ENCODE peak calls at places on chromosomes 2 and 18, in eight cellular contexts. One of them, this sample, is unnamed.

GRCh38 chr2:130355181-130355577 is 677 bp upstream of the PTPN18 start:
- DNase-seq in NCI-H446: no peak
- DNase-seq in astrocyte of the hippocampus: no peak
- DNase-seq in stromal cell of bone marrow: no peak
- DNase-seq in HS-5: no peak
- DNase-seq in iPS DF 19.7: no peak
- DNase-seq in stimulated activated naive CD4-positive, alpha-beta T cell treated with Interleukin-2 at 50 U/mL for 16 hours: no peak
- DNase-seq in NCI-H748 treated with DMSO at 0.1 percent for 48 hours: no peak
- DNase-seq in this sample: no peak

GRCh38 chr2:176817061-176817565 is 395.5 kb upstream of the HNRNPA3 start:
- DNase-seq in NCI-H446: no peak
- DNase-seq in astrocyte of the hippocampus: no peak
- DNase-seq in HS-5: no peak
- DNase-seq in NCI-H748 treated with DMSO at 0.1 percent for 48 hours: no peak
- DNase-seq in stimulated activated naive CD4-positive, alpha-beta T cell treated with Interleukin-2 at 50 U/mL for 16 hours: no peak
- DNase-seq in iPS DF 19.7: peak
- DNase-seq in stromal cell of bone marrow: no peak
- DNase-seq in this sample: no peak

GRCh38 chr2:97751752-97752151 is 38.4 kb downstream of the ZAP70 start:
- DNase-seq in stimulated activated naive CD4-positive, alpha-beta T cell treated with Interleukin-2 at 50 U/mL for 16 hours: no peak
- DNase-seq in NCI-H446: no peak
- DNase-seq in HS-5: no peak
- DNase-seq in NCI-H748 treated with DMSO at 0.1 percent for 48 hours: peak
- DNase-seq in stromal cell of bone marrow: no peak
- DNase-seq in iPS DF 19.7: no peak
- DNase-seq in astrocyte of the hippocampus: peak
- DNase-seq in this sample: no peak

GRCh38 chr2:159211447-159212396 is 74.8 kb downstream of the WDSUB1 start:
- DNase-seq in astrocyte of the hippocampus: peak
- DNase-seq in stromal cell of bone marrow: no peak
- DNase-seq in iPS DF 19.7: peak
- DNase-seq in stimulated activated naive CD4-positive, alpha-beta T cell treated with Interleukin-2 at 50 U/mL for 16 hours: no peak
- DNase-seq in HS-5: no peak
- DNase-seq in NCI-H446: no peak
- DNase-seq in NCI-H748 treated with DMSO at 0.1 percent for 48 hours: no peak
- DNase-seq in this sample: peak

GRCh38 chr2:107553534-107553933 is 273.2 kb upstream of the RGPD4 start:
- DNase-seq in NCI-H748 treated with DMSO at 0.1 percent for 48 hours: no peak
- DNase-seq in NCI-H446: no peak
- DNase-seq in stimulated activated naive CD4-positive, alpha-beta T cell treated with Interleukin-2 at 50 U/mL for 16 hours: no peak
- DNase-seq in stromal cell of bone marrow: no peak
- DNase-seq in iPS DF 19.7: no peak
- DNase-seq in astrocyte of the hippocampus: peak
- DNase-seq in HS-5: peak
- DNase-seq in this sample: no peak

GRCh38 chr2:29063646-29064372 is 10.5 kb downstream of the PCARE start:
- DNase-seq in stromal cell of bone marrow: peak
- DNase-seq in astrocyte of the hippocampus: peak
- DNase-seq in HS-5: no peak
- DNase-seq in iPS DF 19.7: no peak
- DNase-seq in stimulated activated naive CD4-positive, alpha-beta T cell treated with Interleukin-2 at 50 U/mL for 16 hours: no peak
- DNase-seq in NCI-H748 treated with DMSO at 0.1 percent for 48 hours: no peak
- DNase-seq in NCI-H446: no peak
- DNase-seq in this sample: no peak

GRCh38 chr2:10254373-10255188 is 48.1 kb upstream of the HPCAL1 start:
- DNase-seq in astrocyte of the hippocampus: peak
- DNase-seq in NCI-H446: no peak
- DNase-seq in NCI-H748 treated with DMSO at 0.1 percent for 48 hours: no peak
- DNase-seq in stromal cell of bone marrow: no peak
- DNase-seq in stimulated activated naive CD4-positive, alpha-beta T cell treated with Interleukin-2 at 50 U/mL for 16 hours: no peak
- DNase-seq in iPS DF 19.7: no peak
- DNase-seq in HS-5: no peak
- DNase-seq in this sample: no peak

GRCh38 chr18:79169958-79170555 is 100.9 kb downstream of the ATP9B start:
- DNase-seq in HS-5: no peak
- DNase-seq in stimulated activated naive CD4-positive, alpha-beta T cell treated with Interleukin-2 at 50 U/mL for 16 hours: no peak
- DNase-seq in iPS DF 19.7: no peak
- DNase-seq in NCI-H446: no peak
- DNase-seq in astrocyte of the hippocampus: no peak
- DNase-seq in stromal cell of bone marrow: no peak
- DNase-seq in NCI-H748 treated with DMSO at 0.1 percent for 48 hours: no peak
- DNase-seq in this sample: no peak

GRCh38 chr2:237662671-237663093 is 35.3 kb downstream of the LRRFIP1 start:
- DNase-seq in stimulated activated naive CD4-positive, alpha-beta T cell treated with Interleukin-2 at 50 U/mL for 16 hours: peak
- DNase-seq in HS-5: peak
- DNase-seq in stromal cell of bone marrow: peak
- DNase-seq in astrocyte of the hippocampus: peak
- DNase-seq in NCI-H446: no peak
- DNase-seq in NCI-H748 treated with DMSO at 0.1 percent for 48 hours: peak
- DNase-seq in iPS DF 19.7: peak
- DNase-seq in this sample: no peak

GRCh38 chr2:6835467-6835866 is 30.2 kb downstream of the CMPK2 start:
- DNase-seq in stimulated activated naive CD4-positive, alpha-beta T cell treated with Interleukin-2 at 50 U/mL for 16 hours: no peak
- DNase-seq in NCI-H748 treated with DMSO at 0.1 percent for 48 hours: no peak
- DNase-seq in HS-5: no peak
- DNase-seq in stromal cell of bone marrow: no peak
- DNase-seq in iPS DF 19.7: no peak
- DNase-seq in NCI-H446: no peak
- DNase-seq in astrocyte of the hippocampus: no peak
- DNase-seq in this sample: no peak

GRCh38 chr2:241851325-241852115 is 7.2 kb downstream of the PDCD1 start:
- DNase-seq in NCI-H748 treated with DMSO at 0.1 percent for 48 hours: no peak
- DNase-seq in iPS DF 19.7: no peak
- DNase-seq in HS-5: no peak
- DNase-seq in stromal cell of bone marrow: no peak
- DNase-seq in stimulated activated naive CD4-positive, alpha-beta T cell treated with Interleukin-2 at 50 U/mL for 16 hours: no peak
- DNase-seq in NCI-H446: no peak
- DNase-seq in astrocyte of the hippocampus: no peak
- DNase-seq in this sample: peak

GRCh38 chr18:13889661-13890060 is 25.7 kb downstream of the MC2R start:
- DNase-seq in NCI-H748 treated with DMSO at 0.1 percent for 48 hours: no peak
- DNase-seq in astrocyte of the hippocampus: peak
- DNase-seq in stimulated activated naive CD4-positive, alpha-beta T cell treated with Interleukin-2 at 50 U/mL for 16 hours: no peak
- DNase-seq in iPS DF 19.7: no peak
- DNase-seq in stromal cell of bone marrow: no peak
- DNase-seq in NCI-H446: no peak
- DNase-seq in HS-5: peak
- DNase-seq in this sample: no peak

GRCh38 chr2:70561893-70562292 is 8.3 kb upstream of the TGFA start:
- DNase-seq in astrocyte of the hippocampus: peak
- DNase-seq in iPS DF 19.7: no peak
- DNase-seq in NCI-H446: no peak
- DNase-seq in NCI-H748 treated with DMSO at 0.1 percent for 48 hours: no peak
- DNase-seq in stimulated activated naive CD4-positive, alpha-beta T cell treated with Interleukin-2 at 50 U/mL for 16 hours: no peak
- DNase-seq in stromal cell of bone marrow: no peak
- DNase-seq in HS-5: no peak
- DNase-seq in this sample: no peak

GRCh38 chr18:45567123-45567522 is 48.2 kb upstream of the SLC14A2 start:
- DNase-seq in NCI-H446: no peak
- DNase-seq in astrocyte of the hippocampus: peak
- DNase-seq in NCI-H748 treated with DMSO at 0.1 percent for 48 hours: no peak
- DNase-seq in iPS DF 19.7: peak
- DNase-seq in HS-5: no peak
- DNase-seq in stimulated activated naive CD4-positive, alpha-beta T cell treated with Interleukin-2 at 50 U/mL for 16 hours: no peak
- DNase-seq in stromal cell of bone marrow: no peak
- DNase-seq in this sample: no peak

GRCh38 chr2:100011272-100011711 is 131.1 kb downstream of the AFF3 start:
- DNase-seq in NCI-H748 treated with DMSO at 0.1 percent for 48 hours: no peak
- DNase-seq in HS-5: peak
- DNase-seq in stromal cell of bone marrow: peak
- DNase-seq in iPS DF 19.7: no peak
- DNase-seq in stimulated activated naive CD4-positive, alpha-beta T cell treated with Interleukin-2 at 50 U/mL for 16 hours: no peak
- DNase-seq in NCI-H446: no peak
- DNase-seq in astrocyte of the hippocampus: peak
- DNase-seq in this sample: no peak

GRCh38 chr2:106277426-106277825 is 83.3 kb upstream of the UXS1 start:
- DNase-seq in NCI-H446: no peak
- DNase-seq in HS-5: no peak
- DNase-seq in astrocyte of the hippocampus: no peak
- DNase-seq in stromal cell of bone marrow: no peak
- DNase-seq in NCI-H748 treated with DMSO at 0.1 percent for 48 hours: no peak
- DNase-seq in stimulated activated naive CD4-positive, alpha-beta T cell treated with Interleukin-2 at 50 U/mL for 16 hours: no peak
- DNase-seq in iPS DF 19.7: no peak
- DNase-seq in this sample: no peak

GRCh38 chr2:118371500-118371899 is 283.2 kb downstream of the INSIG2 start:
- DNase-seq in stimulated activated naive CD4-positive, alpha-beta T cell treated with Interleukin-2 at 50 U/mL for 16 hours: no peak
- DNase-seq in stromal cell of bone marrow: peak
- DNase-seq in HS-5: peak
- DNase-seq in NCI-H446: peak
- DNase-seq in NCI-H748 treated with DMSO at 0.1 percent for 48 hours: no peak
- DNase-seq in astrocyte of the hippocampus: peak
- DNase-seq in iPS DF 19.7: peak
- DNase-seq in this sample: no peak

GRCh38 chr18:9614401-9615279 is at the start of gene PPP4R1:
- DNase-seq in stromal cell of bone marrow: no peak
- DNase-seq in iPS DF 19.7: peak
- DNase-seq in stimulated activated naive CD4-positive, alpha-beta T cell treated with Interleukin-2 at 50 U/mL for 16 hours: peak
- DNase-seq in HS-5: no peak
- DNase-seq in NCI-H748 treated with DMSO at 0.1 percent for 48 hours: peak
- DNase-seq in astrocyte of the hippocampus: peak
- DNase-seq in NCI-H446: peak
- DNase-seq in this sample: peak

GRCh38 chr18:50659091-50660003 is 99.5 kb downstream of the MAPK4 start:
- DNase-seq in iPS DF 19.7: no peak
- DNase-seq in stimulated activated naive CD4-positive, alpha-beta T cell treated with Interleukin-2 at 50 U/mL for 16 hours: no peak
- DNase-seq in HS-5: no peak
- DNase-seq in astrocyte of the hippocampus: peak
- DNase-seq in NCI-H446: no peak
- DNase-seq in stromal cell of bone marrow: peak
- DNase-seq in NCI-H748 treated with DMSO at 0.1 percent for 48 hours: no peak
- DNase-seq in this sample: peak

GRCh38 chr2:207503234-207503633 is 26.5 kb upstream of the CREB1 start:
- DNase-seq in iPS DF 19.7: no peak
- DNase-seq in NCI-H446: no peak
- DNase-seq in astrocyte of the hippocampus: no peak
- DNase-seq in NCI-H748 treated with DMSO at 0.1 percent for 48 hours: no peak
- DNase-seq in stimulated activated naive CD4-positive, alpha-beta T cell treated with Interleukin-2 at 50 U/mL for 16 hours: no peak
- DNase-seq in stromal cell of bone marrow: peak
- DNase-seq in HS-5: no peak
- DNase-seq in this sample: no peak

GRCh38 chr2:70994055-70994444 is 623 bp downstream of the TEX261 start:
- DNase-seq in NCI-H446: no peak
- DNase-seq in NCI-H748 treated with DMSO at 0.1 percent for 48 hours: no peak
- DNase-seq in iPS DF 19.7: no peak
- DNase-seq in stimulated activated naive CD4-positive, alpha-beta T cell treated with Interleukin-2 at 50 U/mL for 16 hours: peak
- DNase-seq in HS-5: no peak
- DNase-seq in stromal cell of bone marrow: no peak
- DNase-seq in astrocyte of the hippocampus: peak
- DNase-seq in this sample: no peak

GRCh38 chr18:44887227-44887631 is 206.5 kb downstream of the SETBP1 start:
- DNase-seq in astrocyte of the hippocampus: peak
- DNase-seq in stromal cell of bone marrow: peak
- DNase-seq in stimulated activated naive CD4-positive, alpha-beta T cell treated with Interleukin-2 at 50 U/mL for 16 hours: peak
- DNase-seq in HS-5: peak
- DNase-seq in NCI-H446: no peak
- DNase-seq in NCI-H748 treated with DMSO at 0.1 percent for 48 hours: no peak
- DNase-seq in iPS DF 19.7: no peak
- DNase-seq in this sample: no peak

GRCh38 chr2:68284896-68285295 is 32.6 kb upstream of the PPP3R1 start:
- DNase-seq in HS-5: no peak
- DNase-seq in iPS DF 19.7: no peak
- DNase-seq in NCI-H748 treated with DMSO at 0.1 percent for 48 hours: no peak
- DNase-seq in NCI-H446: peak
- DNase-seq in stimulated activated naive CD4-positive, alpha-beta T cell treated with Interleukin-2 at 50 U/mL for 16 hours: no peak
- DNase-seq in stromal cell of bone marrow: peak
- DNase-seq in astrocyte of the hippocampus: peak
- DNase-seq in this sample: no peak

GRCh38 chr18:78596794-78597193 is 382.8 kb upstream of the SALL3 start:
- DNase-seq in iPS DF 19.7: peak
- DNase-seq in stimulated activated naive CD4-positive, alpha-beta T cell treated with Interleukin-2 at 50 U/mL for 16 hours: no peak
- DNase-seq in NCI-H446: no peak
- DNase-seq in NCI-H748 treated with DMSO at 0.1 percent for 48 hours: no peak
- DNase-seq in astrocyte of the hippocampus: peak
- DNase-seq in stromal cell of bone marrow: no peak
- DNase-seq in HS-5: no peak
- DNase-seq in this sample: no peak

GRCh38 chr2:10971855-10972348 is 60.2 kb downstream of the KCNF1 start:
- DNase-seq in iPS DF 19.7: no peak
- DNase-seq in HS-5: no peak
- DNase-seq in astrocyte of the hippocampus: peak
- DNase-seq in stimulated activated naive CD4-positive, alpha-beta T cell treated with Interleukin-2 at 50 U/mL for 16 hours: no peak
- DNase-seq in NCI-H446: no peak
- DNase-seq in stromal cell of bone marrow: no peak
- DNase-seq in NCI-H748 treated with DMSO at 0.1 percent for 48 hours: no peak
- DNase-seq in this sample: no peak

GRCh38 chr18:51622676-51623075 is 425.2 kb upstream of the MEX3C start:
- DNase-seq in stromal cell of bone marrow: no peak
- DNase-seq in NCI-H446: peak
- DNase-seq in NCI-H748 treated with DMSO at 0.1 percent for 48 hours: peak
- DNase-seq in HS-5: no peak
- DNase-seq in iPS DF 19.7: no peak
- DNase-seq in astrocyte of the hippocampus: no peak
- DNase-seq in stimulated activated naive CD4-positive, alpha-beta T cell treated with Interleukin-2 at 50 U/mL for 16 hours: no peak
- DNase-seq in this sample: no peak

GRCh38 chr2:98379311-98380202 is 33.3 kb downstream of the CNGA3 start:
- DNase-seq in astrocyte of the hippocampus: peak
- DNase-seq in stromal cell of bone marrow: no peak
- DNase-seq in stimulated activated naive CD4-positive, alpha-beta T cell treated with Interleukin-2 at 50 U/mL for 16 hours: no peak
- DNase-seq in NCI-H446: no peak
- DNase-seq in iPS DF 19.7: no peak
- DNase-seq in NCI-H748 treated with DMSO at 0.1 percent for 48 hours: no peak
- DNase-seq in HS-5: no peak
- DNase-seq in this sample: no peak

GRCh38 chr2:195586062-195586713 is 70.8 kb upstream of the SLC39A10 start:
- DNase-seq in astrocyte of the hippocampus: no peak
- DNase-seq in iPS DF 19.7: peak
- DNase-seq in NCI-H446: no peak
- DNase-seq in stimulated activated naive CD4-positive, alpha-beta T cell treated with Interleukin-2 at 50 U/mL for 16 hours: no peak
- DNase-seq in NCI-H748 treated with DMSO at 0.1 percent for 48 hours: no peak
- DNase-seq in HS-5: no peak
- DNase-seq in stromal cell of bone marrow: no peak
- DNase-seq in this sample: no peak

GRCh38 chr2:207531024-207531411 is 1.3 kb downstream of the CREB1 start:
- DNase-seq in NCI-H446: no peak
- DNase-seq in NCI-H748 treated with DMSO at 0.1 percent for 48 hours: peak
- DNase-seq in HS-5: no peak
- DNase-seq in astrocyte of the hippocampus: peak
- DNase-seq in stimulated activated naive CD4-positive, alpha-beta T cell treated with Interleukin-2 at 50 U/mL for 16 hours: peak
- DNase-seq in iPS DF 19.7: no peak
- DNase-seq in stromal cell of bone marrow: no peak
- DNase-seq in this sample: no peak

GRCh38 chr18:995641-996040 is 91.0 kb downstream of the ADCYAP1 start:
- DNase-seq in iPS DF 19.7: no peak
- DNase-seq in stimulated activated naive CD4-positive, alpha-beta T cell treated with Interleukin-2 at 50 U/mL for 16 hours: no peak
- DNase-seq in HS-5: peak
- DNase-seq in astrocyte of the hippocampus: peak
- DNase-seq in NCI-H446: no peak
- DNase-seq in stromal cell of bone marrow: peak
- DNase-seq in NCI-H748 treated with DMSO at 0.1 percent for 48 hours: no peak
- DNase-seq in this sample: no peak

GRCh38 chr2:175366814-175367213 is 185.3 kb upstream of the ATP5MC3 start:
- DNase-seq in iPS DF 19.7: no peak
- DNase-seq in stromal cell of bone marrow: peak
- DNase-seq in NCI-H748 treated with DMSO at 0.1 percent for 48 hours: peak
- DNase-seq in HS-5: peak
- DNase-seq in NCI-H446: peak
- DNase-seq in stimulated activated naive CD4-positive, alpha-beta T cell treated with Interleukin-2 at 50 U/mL for 16 hours: no peak
- DNase-seq in astrocyte of the hippocampus: peak
- DNase-seq in this sample: no peak

GRCh38 chr2:228318218-228318617 is 136.7 kb upstream of the SPHKAP start:
- DNase-seq in stimulated activated naive CD4-positive, alpha-beta T cell treated with Interleukin-2 at 50 U/mL for 16 hours: no peak
- DNase-seq in NCI-H446: peak
- DNase-seq in astrocyte of the hippocampus: peak
- DNase-seq in NCI-H748 treated with DMSO at 0.1 percent for 48 hours: no peak
- DNase-seq in HS-5: peak
- DNase-seq in stromal cell of bone marrow: no peak
- DNase-seq in iPS DF 19.7: peak
- DNase-seq in this sample: no peak

This sample was measured in mesenteric fat pad.